ENCODE peak calls at places on chromosome 4, in eight cellular contexts. E, R, H, V, L, Z, Q and F are unnamed samples.
A peak's percentile ranks its signal among the peaks of the same experiment; 100 is the strongest.

GRCh38 chr4:2931765-2932560 is 31.2 kb downstream of the NOP14 start:
- DNase-seq in E (no peak), R (peak; percentile 64), H (peak; percentile 47), V (no peak), L (no peak), Z (peak; percentile 63), Q (peak; percentile 81), F (peak; percentile 80)

GRCh38 chr4:85825937-85826678 is 351.2 kb downstream of the ARHGAP24 start:
- DNase-seq in E (no peak), R (no peak), H (no peak), V (peak; percentile 67), L (peak; percentile 89), Z (peak; percentile 75), Q (no peak), F (peak; percentile 72)

GRCh38 chr4:74823194-74823593 is 28.9 kb upstream of the BTC start:
- DNase-seq in E (no peak), R (no peak), H (no peak), V (no peak), L (no peak), Z (no peak), Q (no peak), F (no peak)

GRCh38 chr4:26420903-26421302 is 69.4 kb downstream of the CCKAR start:
- DNase-seq in E (no peak), R (no peak), H (no peak), V (no peak), L (peak; percentile 50), Z (no peak), Q (no peak), F (no peak)

GRCh38 chr4:139208404-139208945 is 31.5 kb upstream of the ELF2 start:
- DNase-seq in E (no peak), R (no peak), H (no peak), V (no peak), L (peak; percentile 90), Z (no peak), Q (no peak), F (no peak)

GRCh38 chr4:38523524-38524448 is 140.2 kb upstream of the KLF3 start:
- DNase-seq in E (no peak), R (no peak), H (no peak), V (no peak), L (no peak), Z (no peak), Q (no peak), F (no peak)

GRCh38 chr4:138919094-138919936 is 96.3 kb upstream of the NOCT start:
- DNase-seq in E (peak; percentile 32), R (peak; percentile 77), H (peak; percentile 6), V (peak; percentile 72), L (peak; percentile 83), Z (peak; percentile 90), Q (peak; percentile 72), F (no peak)

GRCh38 chr4:985123-985830 is 1.6 kb upstream of the IDUA start:
- DNase-seq in E (no peak), R (peak; percentile 71), H (peak; percentile 49), V (peak; percentile 69), L (peak; percentile 67), Z (peak; percentile 88), Q (no peak), F (no peak)

GRCh38 chr4:168735735-168736134 is 238.9 kb downstream of the PALLD start:
- DNase-seq in E (no peak), R (no peak), H (no peak), V (peak; percentile 55), L (no peak), Z (peak; percentile 14), Q (no peak), F (no peak)

GRCh38 chr4:146095091-146095690 is 80.3 kb upstream of the LSM6 start:
- DNase-seq in E (no peak), R (no peak), H (no peak), V (peak; percentile 69), L (peak; percentile 56), Z (peak; percentile 88), Q (no peak), F (no peak)

GRCh38 chr4:76216975-76217814 is 3.6 kb upstream of the SCARB2 start:
- DNase-seq in E (no peak), R (no peak), H (no peak), V (no peak), L (no peak), Z (peak; percentile 24), Q (no peak), F (no peak)

GRCh38 chr4:845836-846251 is 19.9 kb upstream of the CPLX1 start:
- DNase-seq in E (no peak), R (peak; percentile 8), H (no peak), V (no peak), L (no peak), Z (no peak), Q (no peak), F (no peak)

GRCh38 chr4:162104459-162105124 is 59.2 kb downstream of the FSTL5 start:
- DNase-seq in E (no peak), R (no peak), H (no peak), V (no peak), L (no peak), Z (peak; percentile 40), Q (no peak), F (no peak)
- H3K4me3 ChIP-seq in E (no peak overlapping the region), R (no peak overlapping the region), H (no peak overlapping the region), V (no peak overlapping the region), L (no peak overlapping the region), Z (peak overlapping the region; percentile 20), Q (no peak overlapping the region), F (no peak overlapping the region)

DNA sequence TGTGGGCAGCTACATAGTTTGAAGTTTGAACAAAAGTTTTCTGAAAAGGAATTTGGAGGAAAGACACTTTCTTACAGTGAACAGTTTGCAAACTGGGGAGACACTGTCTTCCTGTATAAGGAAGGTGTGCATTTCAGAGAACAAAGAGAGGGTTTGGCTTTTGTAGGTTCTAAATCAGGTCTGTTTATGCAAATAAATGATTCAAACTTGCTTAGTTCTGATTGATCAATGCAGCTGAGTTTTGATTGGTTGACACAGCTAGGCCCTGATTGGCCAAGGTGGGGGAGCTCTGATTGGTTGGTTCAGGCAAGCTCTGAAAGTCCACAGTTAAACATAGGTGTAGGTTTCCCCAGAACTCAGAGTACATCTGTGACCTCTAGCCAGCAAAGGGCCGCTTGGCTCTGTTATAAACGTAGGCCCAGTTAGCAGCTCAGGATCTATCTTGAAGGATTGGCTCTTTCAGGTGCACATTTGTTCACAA is 63.0 kb upstream of the ENPP6 start:
- DNase-seq in E (no peak), R (no peak), H (no peak), V (no peak), L (no peak), Z (no peak), Q (no peak), F (no peak)
- H3K27ac ChIP-seq in E (no peak overlapping the region), R (no peak overlapping the region), H (no peak overlapping the region), V (no peak overlapping the region), L (no peak overlapping the region), Z (no peak overlapping the region), Q (no peak overlapping the region), F (no peak overlapping the region)

GRCh38 chr4:80307774-80308465 is 27.6 kb upstream of the CFAP299 start:
- DNase-seq in E (no peak), R (no peak), H (no peak), V (no peak), L (peak; percentile 56), Z (no peak), Q (no peak), F (no peak)
- H3K4me3 ChIP-seq in E (no peak overlapping the region), R (no peak overlapping the region), H (no peak overlapping the region), V (no peak overlapping the region), L (no peak overlapping the region), Z (no peak overlapping the region), Q (no peak overlapping the region), F (no peak overlapping the region)

GRCh38 chr4:108651068-108651794 is 832 bp downstream of the OSTC start:
- DNase-seq in E (no peak), R (no peak), H (no peak), V (peak; percentile 22), L (peak; percentile 68), Z (peak; percentile 13), Q (no peak), F (no peak)
- H3K27ac ChIP-seq in E (peak overlapping the region; percentile 78), R (peak overlapping the region; percentile 93), H (peak overlapping the region; percentile 93), V (peak overlapping the region; percentile 96), L (peak overlapping the region; percentile 87), Z (peak overlapping the region; percentile 67), Q (peak overlapping the region; percentile 87), F (peak overlapping the region; percentile 84)

DNA sequence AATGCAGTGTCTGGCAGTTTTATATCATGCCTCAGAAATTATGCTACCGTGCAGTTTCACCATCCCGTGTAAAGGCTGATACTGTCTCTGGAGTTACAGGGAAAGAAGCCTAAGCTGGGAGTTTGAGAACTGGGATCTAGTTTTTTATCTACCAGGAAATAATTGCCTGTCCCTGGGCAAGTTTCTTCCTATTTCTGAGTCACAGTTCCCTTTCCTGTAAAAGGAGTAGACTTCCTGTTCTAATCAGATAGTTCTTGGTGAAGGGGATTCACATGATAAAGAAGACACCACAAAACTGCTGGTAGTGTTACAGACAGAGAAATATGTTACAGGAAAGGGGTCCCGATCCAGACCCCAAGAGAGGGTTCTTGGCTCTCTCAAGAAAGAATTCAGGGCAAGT is 17.1 kb downstream of the HERC3 start:
- DNase-seq in E (no peak), R (no peak), H (no peak), V (no peak), L (peak; percentile 11), Z (no peak), Q (no peak), F (no peak)
- H3K4me3 ChIP-seq in E (no peak overlapping the region), R (no peak overlapping the region), H (no peak overlapping the region), V (no peak overlapping the region), L (no peak overlapping the region), Z (no peak overlapping the region), Q (no peak overlapping the region), F (no peak overlapping the region)

GRCh38 chr4:82799006-82799881 is 648 bp upstream of the SCD5 start:
- DNase-seq in E (peak; percentile 22), R (no peak), H (no peak), V (no peak), L (no peak), Z (peak; percentile 38), Q (no peak), F (no peak)

GRCh38 chr4:82797591-82798081 is 960 bp downstream of the SCD5 start:
- DNase-seq in E (peak; percentile 32), R (peak; percentile 32), H (no peak), V (peak; percentile 36), L (peak; percentile 59), Z (peak; percentile 46), Q (no peak), F (no peak)

GRCh38 chr4:82801910-82802521 is 3.4 kb upstream of the SCD5 start:
- DNase-seq in E (no peak), R (no peak), H (no peak), V (no peak), L (peak; percentile 33), Z (no peak), Q (no peak), F (no peak)

GRCh38 chr4:82797048-82797590 is 1.5 kb downstream of the SCD5 start:
- DNase-seq in E (no peak), R (no peak), H (no peak), V (no peak), L (peak; percentile 20), Z (peak; percentile 79), Q (no peak), F (no peak)

GRCh38 chr4:82798168-82799005 is at the start of gene SCD5:
- DNase-seq in E (peak; percentile 82), R (peak; percentile 61), H (no peak), V (peak; percentile 68), L (peak; percentile 80), Z (peak; percentile 87), Q (peak; percentile 75), F (no peak)
- H3K27ac ChIP-seq in E (peak within 1 kb of the TSS; percentile 86), R (no peak within 1 kb of the TSS), H (no peak within 1 kb of the TSS), V (no peak within 1 kb of the TSS), L (no peak within 1 kb of the TSS), Z (no peak within 1 kb of the TSS), Q (peak within 1 kb of the TSS; percentile 50), F (peak within 1 kb of the TSS; percentile 67)